ENCODE peak calls at places on chromosomes 2 and 18, in five cellular contexts. One of them, this sample, is unnamed.

GRCh38 chr2:105969552-105969951 is 224.5 kb downstream of the UXS1 start:
- DNase-seq in OCI-M1: peak; percentile 51
- DNase-seq in head of caudate nucleus: no peak
- DNase-seq in NCI-H345: no peak
- DNase-seq in nephron progenitor cell: no peak
- DNase-seq in this sample: peak; percentile 7

GRCh38 chr2:232955856-232956255 is 57.2 kb downstream of the NGEF start:
- DNase-seq in OCI-M1: no peak
- DNase-seq in head of caudate nucleus: no peak
- DNase-seq in NCI-H345: no peak
- DNase-seq in nephron progenitor cell: no peak
- DNase-seq in this sample: peak; percentile 85

GRCh38 chr2:239929504-239929903 is 95.6 kb downstream of the NDUFA10 start:
- DNase-seq in OCI-M1: no peak
- DNase-seq in head of caudate nucleus: no peak
- DNase-seq in NCI-H345: no peak
- DNase-seq in nephron progenitor cell: no peak
- DNase-seq in this sample: no peak

GRCh38 chr2:990970-991369 is 40.3 kb downstream of the SNTG2 start:
- DNase-seq in OCI-M1: no peak
- DNase-seq in head of caudate nucleus: no peak
- DNase-seq in NCI-H345: no peak
- DNase-seq in nephron progenitor cell: no peak
- DNase-seq in this sample: no peak

GRCh38 chr18:22424564-22424963 is 6.8 kb upstream of the CTAGE1 start:
- DNase-seq in OCI-M1: no peak
- DNase-seq in head of caudate nucleus: no peak
- DNase-seq in NCI-H345: no peak
- DNase-seq in nephron progenitor cell: no peak
- DNase-seq in this sample: no peak

GRCh38 chr2:99169534-99169933 is 11.3 kb downstream of the MITD1 start:
- DNase-seq in OCI-M1: no peak
- DNase-seq in head of caudate nucleus: no peak
- DNase-seq in NCI-H345: no peak
- DNase-seq in nephron progenitor cell: no peak
- DNase-seq in this sample: no peak

GRCh38 chr2:192741889-192742288 is 547.2 kb upstream of the TMEFF2 start:
- DNase-seq in OCI-M1: peak; percentile 47
- DNase-seq in head of caudate nucleus: no peak
- DNase-seq in NCI-H345: no peak
- DNase-seq in nephron progenitor cell: no peak
- DNase-seq in this sample: no peak

GRCh38 chr2:85619617-85620016 is 3.6 kb downstream of the USP39 start:
- DNase-seq in OCI-M1: no peak
- DNase-seq in head of caudate nucleus: no peak
- DNase-seq in NCI-H345: no peak
- DNase-seq in nephron progenitor cell: no peak
- DNase-seq in this sample: no peak

GRCh38 chr2:164599954-164600589 is 21.2 kb downstream of the GRB14 start:
- DNase-seq in OCI-M1: peak; percentile 90
- DNase-seq in head of caudate nucleus: no peak
- DNase-seq in NCI-H345: peak; percentile 61
- DNase-seq in nephron progenitor cell: peak; percentile 35
- DNase-seq in this sample: peak; percentile 36

GRCh38 chr18:715626-716025 is 3.2 kb upstream of the ENOSF1 start:
- DNase-seq in OCI-M1: no peak
- DNase-seq in head of caudate nucleus: no peak
- DNase-seq in NCI-H345: no peak
- DNase-seq in nephron progenitor cell: no peak
- DNase-seq in this sample: no peak

GRCh38 chr2:236939751-236940229 is 145.9 kb upstream of the COPS8 start:
- DNase-seq in OCI-M1: no peak
- DNase-seq in head of caudate nucleus: no peak
- DNase-seq in NCI-H345: no peak
- DNase-seq in nephron progenitor cell: no peak
- DNase-seq in this sample: no peak

GRCh38 chr18:76212958-76213357 is 282.1 kb downstream of the ZNF516 start:
- DNase-seq in OCI-M1: no peak
- DNase-seq in head of caudate nucleus: no peak
- DNase-seq in NCI-H345: peak; percentile 98
- DNase-seq in nephron progenitor cell: no peak
- DNase-seq in this sample: peak; percentile 21

GRCh38 chr2:120508581-120509041 is 162.7 kb downstream of the INHBB start:
- DNase-seq in OCI-M1: no peak
- DNase-seq in head of caudate nucleus: no peak
- DNase-seq in NCI-H345: no peak
- DNase-seq in nephron progenitor cell: no peak
- DNase-seq in this sample: no peak

GRCh38 chr2:217835931-217836881 is 166.6 kb downstream of the TNS1 start:
- DNase-seq in OCI-M1: no peak
- DNase-seq in head of caudate nucleus: no peak
- DNase-seq in NCI-H345: no peak
- DNase-seq in nephron progenitor cell: no peak
- DNase-seq in this sample: peak; percentile 68

GRCh38 chr2:33859791-33860461 is 260.8 kb upstream of the FAM98A start:
- DNase-seq in OCI-M1: no peak
- DNase-seq in head of caudate nucleus: peak; percentile 4
- DNase-seq in NCI-H345: no peak
- DNase-seq in nephron progenitor cell: no peak
- DNase-seq in this sample: peak; percentile 41

GRCh38 chr18:36188912-36189311 is 1.6 kb downstream of the MOCOS start:
- DNase-seq in OCI-M1: no peak
- DNase-seq in head of caudate nucleus: no peak
- DNase-seq in NCI-H345: no peak
- DNase-seq in nephron progenitor cell: no peak
- DNase-seq in this sample: no peak

GRCh38 chr2:233117811-233118480 is 57.8 kb downstream of the INPP5D start:
- DNase-seq in OCI-M1: no peak
- DNase-seq in head of caudate nucleus: no peak
- DNase-seq in NCI-H345: no peak
- DNase-seq in nephron progenitor cell: no peak
- DNase-seq in this sample: no peak

GRCh38 chr2:11802782-11803191 is 56.4 kb downstream of the LPIN1 start:
- DNase-seq in OCI-M1: no peak
- DNase-seq in head of caudate nucleus: peak; percentile 62
- DNase-seq in NCI-H345: no peak
- DNase-seq in nephron progenitor cell: no peak
- DNase-seq in this sample: no peak

GRCh38 chr2:56013475-56013874 is 89.9 kb upstream of the EFEMP1 start:
- DNase-seq in OCI-M1: no peak
- DNase-seq in head of caudate nucleus: no peak
- DNase-seq in NCI-H345: no peak
- DNase-seq in nephron progenitor cell: no peak
- DNase-seq in this sample: no peak

GRCh38 chr18:31546476-31546875 is 45.2 kb upstream of the TTR start:
- DNase-seq in OCI-M1: no peak
- DNase-seq in head of caudate nucleus: no peak
- DNase-seq in NCI-H345: no peak
- DNase-seq in nephron progenitor cell: no peak
- DNase-seq in this sample: no peak

GRCh38 chr2:216373896-216374295 is 1.6 kb upstream of the MARCHF4 start:
- DNase-seq in OCI-M1: no peak
- DNase-seq in head of caudate nucleus: no peak
- DNase-seq in NCI-H345: no peak
- DNase-seq in nephron progenitor cell: no peak
- DNase-seq in this sample: no peak

GRCh38 chr2:112864072-112864471 is 27.5 kb upstream of the IL1B start:
- DNase-seq in OCI-M1: no peak
- DNase-seq in head of caudate nucleus: no peak
- DNase-seq in NCI-H345: no peak
- DNase-seq in nephron progenitor cell: no peak
- DNase-seq in this sample: no peak

GRCh38 chr2:215136669-215137328 is 1.6 kb downstream of the ABCA12 start:
- DNase-seq in OCI-M1: peak; percentile 40
- DNase-seq in head of caudate nucleus: no peak
- DNase-seq in NCI-H345: no peak
- DNase-seq in nephron progenitor cell: no peak
- DNase-seq in this sample: no peak

GRCh38 chr2:201915446-201915845 is 109.1 kb downstream of the CDK15 start:
- DNase-seq in OCI-M1: peak; percentile 37
- DNase-seq in head of caudate nucleus: no peak
- DNase-seq in NCI-H345: no peak
- DNase-seq in nephron progenitor cell: no peak
- DNase-seq in this sample: peak; percentile 74

GRCh38 chr2:19857100-19857499 is 44.7 kb downstream of the TTC32 start:
- DNase-seq in OCI-M1: no peak
- DNase-seq in head of caudate nucleus: no peak
- DNase-seq in NCI-H345: no peak
- DNase-seq in nephron progenitor cell: no peak
- DNase-seq in this sample: no peak